ENCODE peak calls at places on chromosomes 5 and 9, in nine cellular contexts. K is NT2/D1, Y is RWPE2, A is left ventricle myocardium inferior, L is heart right ventricle, V is PC-3, S is transverse colon, Z is tibial artery, B is body of pancreas. H is an unnamed sample. For H3K36me3 and H3K27me3, the result is how much of the 10 kb centered on the place peaks cover.

GRCh38 chr5:167699434-167699833 is 592.0 kb upstream of the WWC1 start:
- DNase-seq in K (peak), Y (peak), A (no peak), Z (no peak), B (no peak), S (no peak), L (no peak), V (peak), H (no peak)

GRCh38 chr5:15618938-15619337 is 119.0 kb downstream of the FBXL7 start:
- DNase-seq in L (no peak), A (no peak), K (no peak), V (no peak), Y (no peak), Z (no peak), S (no peak), B (no peak), H (no peak)

GRCh38 chr9:95031711-95032461 is 285.6 kb downstream of the FANCC start:
- DNase-seq in A (no peak), K (no peak), Y (no peak), Z (no peak), V (no peak), S (no peak), B (peak), L (no peak), H (no peak)

GRCh38 chr5:178434016-178434761 is 156.0 kb downstream of the COL23A1 start:
- DNase-seq in L (no peak), S (no peak), K (no peak), A (no peak), Y (no peak), Z (no peak), B (no peak), V (no peak), H (no peak)

GRCh38 chr5:69502375-69503143 is 10.0 kb downstream of the OCLN start:
- DNase-seq in Y (no peak), A (no peak), L (no peak), S (no peak), Z (no peak), K (no peak), V (peak), B (no peak), H (peak)

GRCh38 chr5:50965621-50966362 is 299.4 kb downstream of the PARP8 start:
- DNase-seq in Y (no peak), K (no peak), Z (no peak), V (no peak), A (no peak), B (no peak), L (no peak), S (no peak), H (no peak)

GRCh38 chr9:96185518-96186156 is 116.3 kb downstream of the HSD17B3 start:
- DNase-seq in A (no peak), Y (no peak), V (no peak), K (no peak), L (no peak), B (no peak), S (no peak), Z (no peak), H (no peak)

GRCh38 chr9:88706193-88707112 is 171.5 kb downstream of the NXNL2 start:
- DNase-seq in V (no peak), B (no peak), S (no peak), K (no peak), A (no peak), L (no peak), Y (no peak), Z (no peak), H (no peak)

GRCh38 chr9:115674091-115674490 is 479.5 kb upstream of the PAPPA start:
- DNase-seq in B (no peak), Z (no peak), L (no peak), Y (no peak), K (no peak), S (no peak), A (no peak), V (no peak), H (no peak)

GRCh38 chr9:18477719-18478118 is 3.8 kb downstream of the ADAMTSL1 start:
- DNase-seq in Z (no peak), S (no peak), B (no peak), Y (no peak), K (no peak), V (no peak), L (no peak), A (no peak), H (no peak)

GRCh38 chr9:70000481-70000880 is 43.2 kb upstream of the MAMDC2 start:
- DNase-seq in Y (no peak), S (no peak), V (no peak), A (no peak), B (no peak), K (no peak), L (no peak), Z (no peak), H (no peak)

GRCh38 chr5:6158974-6159863 is 219.1 kb downstream of the MED10 start:
- DNase-seq in K (no peak), V (peak), S (no peak), A (no peak), Z (no peak), L (no peak), Y (peak), B (no peak), H (no peak)

GRCh38 chr9:70514273-70514672 is 99.8 kb upstream of the KLF9 start:
- DNase-seq in A (no peak), B (no peak), K (no peak), S (no peak), L (no peak), V (no peak), Z (no peak), Y (no peak), H (no peak)

GRCh38 chr9:99720455-99721050 is 101.1 kb upstream of the NR4A3 start:
- DNase-seq in V (no peak), S (no peak), Y (no peak), B (no peak), L (no peak), A (no peak), K (no peak), Z (no peak), H (peak)

GRCh38 chr5:138752341-138752950 is 779 bp upstream of the CTNNA1 start:
- DNase-seq in V (peak), L (no peak), Y (no peak), B (peak), Z (peak), K (peak), A (peak), S (peak), H (peak)

GRCh38 chr5:159331099-159331973 is 1.0 kb upstream of the IL12B start:
- DNase-seq in L (peak), Z (peak), V (peak), A (peak), Y (no peak), B (peak), K (peak), S (peak), H (peak)

GRCh38 chr9:118651511-118651910 is 717.7 kb downstream of the BRINP1 start:
- DNase-seq in V (no peak), L (no peak), S (no peak), A (no peak), Z (no peak), Y (no peak), B (no peak), K (no peak), H (no peak)

GRCh38 chr9:135971892-135972291 is 10.7 kb upstream of the UBAC1 start:
- DNase-seq in K (peak), B (peak), S (peak), V (peak), L (no peak), Z (no peak), Y (no peak), A (no peak), H (peak)

GRCh38 chr5:171629221-171630005 is 156.2 kb upstream of the SMIM23 start:
- DNase-seq in A (no peak), B (no peak), L (no peak), S (no peak), V (peak), Z (no peak), K (no peak), Y (no peak), H (no peak)

GRCh38 chr5:173963867-173964429 is 25.0 kb upstream of the C5orf47 start:
- DNase-seq in S (peak), Y (no peak), V (peak), B (no peak), A (no peak), K (no peak), L (no peak), Z (no peak), H (no peak)

GRCh38 chr9:107462691-107463090 is 26.9 kb downstream of the KLF4 start:
- DNase-seq in L (no peak), Y (no peak), Z (no peak), K (no peak), V (peak), A (no peak), B (no peak), S (no peak), H (no peak)

GRCh38 chr5:141862936-141863543 is 15.2 kb downstream of the PCDH1 start:
- DNase-seq in K (no peak), A (no peak), B (no peak), Y (no peak), V (no peak), S (no peak), L (no peak), Z (no peak), H (no peak)

GRCh38 chr5:67246108-67246507 is 49.5 kb upstream of the CD180 start:
- DNase-seq in Z (no peak), V (peak), S (no peak), A (no peak), Y (no peak), B (no peak), L (no peak), K (peak), H (peak)

GRCh38 chr5:134477462-134478245 is 47.8 kb upstream of the JADE2 start:
- DNase-seq in L (no peak), K (no peak), B (no peak), A (no peak), V (peak), Y (no peak), S (peak), Z (no peak), H (no peak)

GRCh38 chr5:58265531-58265930 is 194.4 kb downstream of the PLK2 start:
- DNase-seq in S (no peak), Z (no peak), V (no peak), Y (no peak), K (no peak), L (no peak), B (no peak), A (no peak), H (no peak)

DNA sequence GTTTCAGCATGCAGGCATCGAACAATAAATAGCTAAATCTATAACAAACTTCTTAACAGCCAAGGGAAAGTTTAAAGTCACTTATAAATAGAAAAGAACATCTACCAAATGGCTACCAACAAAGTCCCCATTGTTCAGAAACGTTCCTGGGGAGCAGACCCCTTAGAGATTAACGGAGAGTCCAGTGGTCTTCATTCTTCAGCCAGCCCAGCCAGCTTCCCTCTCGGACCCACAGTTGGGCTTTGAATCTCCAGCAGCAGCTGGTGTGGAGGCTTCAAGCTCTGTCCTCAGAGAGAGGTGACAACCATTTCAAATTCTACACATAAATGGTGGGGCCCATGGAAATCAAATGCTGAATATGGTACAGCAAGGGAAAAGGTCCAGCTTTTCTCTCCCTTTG is 11.2 kb downstream of the ENC1 start:
- DNase-seq in Z (no peak), A (no peak), V (no peak), B (no peak), Y (no peak), K (no peak), L (no peak), S (no peak), H (no peak)
- H3K36me3 ChIP-seq in Z (under half), A (under half), V (under half), B (under half), Y (half or more), K (half or more), L (under half), S (under half), H (under half)

DNA sequence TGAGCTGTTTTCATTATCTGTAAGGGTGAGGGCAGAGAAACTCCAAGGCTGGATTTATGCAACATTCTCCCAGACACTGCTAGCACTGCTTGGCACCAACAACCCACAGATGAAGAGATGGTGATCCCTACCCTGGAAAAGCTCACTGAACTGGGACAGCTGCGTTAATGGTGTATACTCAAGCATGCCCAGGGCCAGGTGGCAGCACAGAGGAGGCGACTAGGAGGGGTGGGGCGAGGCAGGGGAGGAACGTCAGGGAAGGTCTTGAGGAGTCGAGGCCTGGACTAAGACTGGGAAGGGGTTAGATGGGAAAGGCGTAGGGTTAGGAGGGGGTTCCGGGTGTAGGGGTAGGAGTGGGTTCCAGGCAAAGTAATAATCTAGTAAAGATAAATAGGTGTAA is 73.1 kb upstream of the TBC1D9B start:
- DNase-seq in S (no peak), Y (no peak), Z (no peak), V (no peak), K (no peak), A (no peak), B (no peak), L (no peak), H (no peak)
- H3K4me3 ChIP-seq in S (no peak), Y (no peak), Z (no peak), V (no peak), K (no peak), A (no peak), B (no peak), L (no peak), H (no peak)

GRCh38 chr9:137305060-137305787 is 3.2 kb upstream of the NRARP start:
- DNase-seq in V (no peak), A (peak), B (peak), L (peak), Z (no peak), S (peak), Y (no peak), K (no peak), H (peak)
- H3K27me3 ChIP-seq in V (under half), A (under half), B (under half), L (under half), Z (under half), S (under half), Y (under half), K (under half), H (under half)

GRCh38 chr9:123102380-123103113 is 69.1 kb downstream of the GPR21 start:
- DNase-seq in B (no peak), S (no peak), L (no peak), Y (no peak), V (peak), K (no peak), A (no peak), Z (no peak), H (no peak)

GRCh38 chr9:123104807-123105206 is 71.3 kb downstream of the GPR21 start:
- DNase-seq in B (no peak), S (no peak), L (no peak), V (no peak), A (no peak), K (no peak), Y (no peak), Z (no peak), H (no peak)

GRCh38 chr9:123107639-123108285 is 74.3 kb downstream of the GPR21 start:
- DNase-seq in K (no peak), V (no peak), S (no peak), Y (no peak), L (no peak), A (no peak), Z (no peak), B (no peak), H (no peak)

GRCh38 chr9:123108976-123109375 is 75.5 kb downstream of the GPR21 start:
- DNase-seq in Z (no peak), V (no peak), A (no peak), Y (no peak), S (no peak), B (no peak), K (no peak), L (no peak), H (no peak)

DNA sequence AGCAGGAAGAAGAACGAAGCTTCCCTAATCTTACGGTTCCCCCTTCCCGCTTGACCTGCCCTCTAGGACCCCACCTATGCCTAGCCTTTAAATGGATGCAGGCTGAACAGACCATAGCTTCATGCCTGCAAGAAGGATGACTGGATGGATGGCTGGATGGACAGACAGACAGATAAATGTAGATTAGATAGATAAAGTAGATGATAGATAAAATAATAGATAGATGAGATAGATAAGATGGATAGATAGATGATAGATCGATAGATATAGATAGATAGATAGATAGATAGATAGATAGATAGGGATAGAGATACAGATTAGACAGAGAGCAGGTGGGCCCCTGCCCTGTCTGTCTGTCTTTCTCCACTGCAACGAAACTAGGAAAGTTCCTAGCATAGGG is 72.0 kb downstream of the GPR21 start:
- DNase-seq in B (no peak), K (no peak), V (no peak), A (no peak), Z (no peak), S (no peak), L (no peak), Y (no peak), H (no peak)
- H3K36me3 ChIP-seq in B (under half), K (half or more), V (under half), A (half or more), Z (half or more), S (under half), L (under half), Y (under half), H (under half)

DNA sequence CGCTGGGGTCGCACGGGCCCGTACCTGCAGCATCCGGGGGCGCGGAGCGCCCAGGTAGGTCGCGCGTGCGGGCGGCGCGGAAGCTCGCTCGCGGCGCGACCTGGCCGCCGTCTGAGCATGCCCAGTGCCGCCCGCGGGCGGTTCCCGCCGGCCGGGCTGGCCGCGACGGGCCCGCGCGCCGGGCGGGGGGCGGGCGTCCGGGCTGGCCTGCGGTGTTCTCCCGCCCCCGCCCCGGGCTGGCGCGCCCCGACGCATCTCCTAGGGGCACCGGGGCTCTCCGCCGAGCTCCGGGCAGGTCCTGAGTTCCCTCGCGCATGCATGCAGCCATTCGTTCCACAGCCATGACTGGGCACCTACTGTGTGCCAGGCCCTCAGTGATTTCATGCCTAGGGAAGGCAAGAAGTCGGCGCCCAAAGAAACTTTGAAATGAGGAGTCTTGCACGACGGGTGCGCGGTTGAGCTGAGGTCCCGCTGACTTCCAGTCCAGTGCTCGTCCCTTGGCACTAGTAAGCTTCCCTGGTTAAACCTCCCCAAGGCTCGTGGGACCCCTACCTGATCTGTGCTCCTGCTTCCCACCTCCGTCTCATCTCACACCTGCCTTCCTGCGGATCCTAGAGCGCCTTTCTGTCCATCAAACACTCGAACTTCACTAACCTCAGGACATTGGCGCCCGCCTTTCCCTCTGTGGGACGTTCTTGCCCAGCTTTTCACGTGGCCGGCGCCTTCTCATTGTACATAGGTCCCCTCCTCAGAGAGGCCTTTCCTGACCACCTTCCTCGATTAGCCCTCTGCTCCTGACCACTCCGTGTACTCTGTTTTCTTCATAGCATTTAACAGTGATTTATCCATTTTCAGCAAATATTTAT is at the start of gene PTPN3:
- DNase-seq in V (peak), K (no peak), L (peak), Y (no peak), A (no peak), B (peak), Z (no peak), S (peak), H (peak)
- H3K4me3 ChIP-seq in V (peak), K (peak), L (peak), Y (peak), A (peak), B (peak), Z (peak), S (peak), H (peak)

DNA sequence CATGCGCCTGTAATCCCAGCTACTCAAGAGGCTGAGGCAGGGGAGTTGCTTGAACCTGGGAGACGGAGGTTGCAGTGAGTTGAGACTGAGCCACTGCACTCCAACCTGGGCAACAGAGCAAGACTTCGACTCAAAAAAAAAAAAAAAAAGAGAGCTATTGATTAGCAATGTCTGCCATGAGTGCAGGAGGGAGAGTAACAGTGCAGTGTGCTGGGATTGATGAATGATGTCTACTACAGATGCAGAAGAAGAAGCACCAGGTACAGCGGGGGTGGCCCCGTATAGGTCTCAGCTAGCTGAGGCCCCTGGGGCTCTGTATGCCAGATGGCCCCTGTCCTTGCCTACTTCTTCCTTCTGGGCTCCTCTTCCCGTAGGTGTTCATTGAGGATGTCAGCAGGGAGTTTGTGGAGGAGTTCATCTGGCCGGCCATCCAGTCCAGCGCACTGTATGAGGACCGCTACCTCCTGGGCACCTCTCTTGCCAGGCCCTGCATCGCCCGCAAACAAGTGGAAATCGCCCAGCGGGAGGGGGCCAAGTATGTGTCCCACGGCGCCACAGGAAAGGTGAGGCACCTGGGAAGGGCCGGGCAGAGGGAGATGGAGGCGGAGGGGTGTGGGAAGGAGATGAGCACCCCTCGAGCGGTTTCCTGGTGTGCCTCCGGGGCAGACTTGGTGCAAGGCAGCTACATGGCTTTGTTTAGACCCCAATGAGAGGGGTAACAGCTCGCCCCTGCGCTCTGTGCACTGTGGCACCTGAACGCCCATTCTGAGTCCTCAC is 13.5 kb downstream of the ASS1 start:
- DNase-seq in A (no peak), L (no peak), K (no peak), Z (no peak), Y (no peak), S (no peak), B (no peak), V (no peak), H (no peak)
- H3K27me3 ChIP-seq in A (under half), L (under half), K (under half), Z (under half), Y (under half), S (under half), B (under half), V (under half), H (under half)

DNA sequence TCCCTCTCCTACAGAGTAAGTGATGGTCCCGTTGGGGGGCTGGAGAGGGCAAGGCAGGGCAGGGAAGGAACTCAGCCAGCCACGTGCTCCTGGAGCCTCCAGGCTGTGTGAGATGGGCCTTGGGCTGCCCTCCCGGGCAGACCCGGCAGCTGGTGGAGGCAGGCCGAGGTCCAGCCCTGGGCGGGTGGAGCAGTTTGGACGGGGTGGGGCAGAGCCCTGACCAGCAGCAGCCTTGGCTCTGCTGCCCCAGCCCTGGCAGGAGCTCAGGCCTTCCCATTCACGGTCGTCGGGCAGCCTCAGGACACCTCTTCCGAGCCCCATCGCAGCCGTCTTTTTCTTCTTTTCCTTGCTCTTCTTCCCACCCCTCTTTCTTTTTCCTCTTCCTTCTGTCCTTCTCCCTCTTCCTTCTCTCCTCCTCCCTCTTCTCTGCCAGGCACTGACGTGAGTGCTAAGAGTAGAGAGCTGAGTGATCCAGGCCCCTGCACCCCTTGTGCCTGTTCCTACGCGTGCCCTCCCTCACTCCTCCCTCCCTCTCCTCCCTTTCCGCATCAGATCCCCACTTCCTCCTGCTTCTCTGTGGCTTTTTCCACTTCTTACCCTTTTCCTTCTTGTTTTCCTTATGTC is 42.8 kb downstream of the AMBP start:
- DNase-seq in A (no peak), V (no peak), L (no peak), K (no peak), B (peak), Y (no peak), Z (no peak), S (no peak), H (no peak)
- H3K36me3 ChIP-seq in A (under half), V (under half), L (under half), K (under half), B (under half), Y (under half), Z (under half), S (under half), H (under half)

H was measured in small intestine.